ENCODE peak calls at places on chromosomes 2 and 18, in six cellular contexts. C, N, O, S, J and F are unnamed samples. For H3K4me1, the result is how much of the 10 kb centered on the place peaks cover.

GRCh38 chr2:186582698-186583097 is 7.2 kb upstream of the ITGAV start:
- DNase-seq in S (no peak), J (no peak), N (no peak), O (no peak), C (no peak), F (no peak)

GRCh38 chr2:200203381-200203827 is 103.1 kb upstream of the SPATS2L start:
- DNase-seq in C (peak), J (no peak), S (no peak), N (no peak), O (no peak), F (no peak)

GRCh38 chr18:32110005-32110404 is 18.3 kb downstream of the RNF138 start:
- DNase-seq in C (no peak), O (no peak), J (no peak), N (no peak), S (no peak), F (no peak)

GRCh38 chr2:110770696-110771425 is 38.5 kb downstream of the ACOXL start:
- DNase-seq in J (no peak), S (no peak), C (peak), N (peak), O (no peak), F (no peak)

GRCh38 chr2:3535794-3536681 is 16.7 kb upstream of the ADI1 start:
- DNase-seq in O (no peak), J (peak), N (peak), S (peak), C (peak), F (peak)

GRCh38 chr2:177314194-177314593 is 49.7 kb upstream of the NFE2L2 start:
- DNase-seq in N (no peak), C (peak), J (no peak), O (no peak), S (no peak), F (no peak)

GRCh38 chr2:241940329-241940728 is 70.8 kb downstream of the RTP5 start:
- DNase-seq in C (no peak), S (no peak), N (no peak), O (no peak), J (no peak), F (no peak)

GRCh38 chr2:236434593-236434992 is 135.0 kb upstream of the ACKR3 start:
- DNase-seq in J (no peak), C (no peak), S (no peak), O (no peak), N (no peak), F (no peak)

GRCh38 chr2:202373490-202373889 is 2.6 kb upstream of the BMPR2 start:
- DNase-seq in O (no peak), N (no peak), J (no peak), S (no peak), C (peak), F (no peak)

GRCh38 chr2:209307161-209308001 is 116.5 kb upstream of the MAP2 start:
- DNase-seq in S (no peak), J (no peak), N (no peak), C (no peak), O (no peak), F (no peak)

GRCh38 chr2:7400628-7401027 is 483.4 kb downstream of the RNF144A start:
- DNase-seq in S (no peak), N (no peak), C (no peak), J (no peak), O (no peak), F (no peak)

GRCh38 chr2:75012080-75012479 is 53.6 kb downstream of the POLE4 start:
- DNase-seq in N (no peak), S (no peak), C (no peak), J (no peak), O (no peak), F (no peak)

GRCh38 chr18:49988101-49988500 is 174.8 kb upstream of the ACAA2 start:
- DNase-seq in C (no peak), J (no peak), N (no peak), O (no peak), S (no peak), F (no peak)

GRCh38 chr18:36901277-36901701 is 72.4 kb downstream of the KIAA1328 start:
- DNase-seq in S (no peak), C (peak), O (no peak), N (no peak), J (no peak), F (no peak)

GRCh38 chr18:13725566-13726227 is 661 bp downstream of the FAM210A start:
- DNase-seq in S (no peak), N (peak), O (no peak), J (peak), C (peak), F (no peak)

GRCh38 chr18:45984546-45985235 is 17.6 kb upstream of the EPG5 start:
- DNase-seq in J (no peak), O (no peak), C (no peak), S (no peak), N (no peak), F (no peak)

GRCh38 chr18:55406374-55407045 is 181.5 kb downstream of the TCF4 start:
- DNase-seq in C (no peak), O (no peak), N (no peak), S (no peak), J (no peak), F (no peak)

GRCh38 chr2:97731274-97732050 is 18.1 kb downstream of the ZAP70 start:
- DNase-seq in O (no peak), J (no peak), S (no peak), C (no peak), N (no peak), F (no peak)

GRCh38 chr2:232460171-232460570 is 4.2 kb downstream of the ALPI start:
- DNase-seq in S (no peak), C (no peak), J (no peak), O (no peak), N (no peak), F (no peak)

GRCh38 chr2:178448968-178449661 is 1.9 kb downstream of the PRKRA start:
- DNase-seq in C (no peak), N (no peak), O (no peak), J (no peak), S (no peak), F (no peak)
- H3K4me3 ChIP-seq in C (no peak), N (peak), O (no peak), J (no peak), S (no peak), F (peak)

GRCh38 chr18:3056311-3056710 is 43.4 kb upstream of the LPIN2 start:
- DNase-seq in S (no peak), J (no peak), N (no peak), C (no peak), O (no peak), F (no peak)

GRCh38 chr18:3058328-3059191 is 45.6 kb upstream of the LPIN2 start:
- DNase-seq in C (no peak), O (peak), N (no peak), J (no peak), S (no peak), F (no peak)

GRCh38 chr18:3059272-3059671 is 46.3 kb upstream of the LPIN2 start:
- DNase-seq in O (peak), N (no peak), C (no peak), S (no peak), J (no peak), F (no peak)

GRCh38 chr18:3055861-3056260 is 42.9 kb upstream of the LPIN2 start:
- DNase-seq in J (no peak), S (no peak), O (no peak), N (no peak), C (peak), F (no peak)

GRCh38 chr18:3057526-3057925 is 44.6 kb upstream of the LPIN2 start:
- DNase-seq in C (no peak), S (no peak), O (no peak), J (no peak), N (no peak), F (no peak)
- H3K4me1 ChIP-seq in C (under half), S (under half), O (half or more), J (under half), N (under half), F (under half)

DNA sequence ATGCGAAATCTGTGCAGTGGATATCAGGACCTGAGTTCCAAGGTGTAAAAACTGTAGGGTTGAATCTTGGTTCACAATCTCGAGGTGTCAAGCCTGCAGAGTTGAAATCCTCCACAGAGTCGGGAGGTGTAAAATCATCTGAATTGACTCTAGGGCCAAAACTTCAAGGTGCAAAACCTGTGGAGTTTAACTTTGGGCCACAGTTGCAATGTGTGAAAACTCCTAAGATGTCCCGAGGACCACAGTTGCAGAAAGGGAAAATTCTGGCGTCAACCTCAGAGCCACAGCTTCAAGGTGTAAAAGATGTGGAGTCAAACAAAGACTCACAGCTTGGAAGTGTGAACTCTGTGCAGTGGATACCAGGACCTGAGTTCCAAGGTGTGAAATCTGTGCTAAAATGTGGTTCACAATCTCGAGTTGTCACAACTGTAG is 9.8 kb upstream of the ZNF512 start:
- DNase-seq in C (no peak), N (no peak), S (no peak), O (no peak), J (no peak), F (no peak)
- H3K4me3 ChIP-seq in C (no peak), N (no peak), S (no peak), O (no peak), J (no peak), F (no peak)

GRCh38 chr2:240886678-240887574 is 9.0 kb downstream of the MAB21L4 start:
- DNase-seq in S (no peak), C (no peak), O (no peak), N (no peak), J (no peak), F (no peak)
- H3K4me1 ChIP-seq in S (under half), C (under half), O (under half), N (under half), J (under half), F (under half)

GRCh38 chr2:196213252-196213651 is 41.9 kb upstream of the STK17B start:
- DNase-seq in N (no peak), S (no peak), C (no peak), J (no peak), O (peak), F (no peak)
- H3K4me3 ChIP-seq in N (no peak), S (no peak), C (no peak), J (no peak), O (no peak), F (no peak)